ENCODE peak calls at places on chromosomes 1 and 21, in seven cellular contexts. One of them, this sample, is unnamed.
A peak's percentile ranks its signal among the peaks of the same experiment; 100 is the strongest.

GRCh38 chr1:42765271-42765670 is 1.6 kb downstream of the P3H1 start:
- DNase-seq in ovary: no peak
- DNase-seq in CD8-positive, alpha-beta T cell: no peak
- DNase-seq in iPS DF 6.9: no peak
- DNase-seq in fibroblast of lung: no peak
- DNase-seq in tibial nerve: no peak
- DNase-seq in effector memory CD4-positive, alpha-beta T cell: no peak
- DNase-seq in this sample: no peak

GRCh38 chr21:42358937-42359336 is 7.4 kb downstream of the TFF1 start:
- DNase-seq in tibial nerve: no peak
- DNase-seq in CD8-positive, alpha-beta T cell: no peak
- DNase-seq in ovary: no peak
- DNase-seq in fibroblast of lung: no peak
- DNase-seq in iPS DF 6.9: no peak
- DNase-seq in effector memory CD4-positive, alpha-beta T cell: no peak
- DNase-seq in this sample: no peak

GRCh38 chr1:15402809-15403450 is 6.8 kb upstream of the EFHD2 start:
- DNase-seq in ovary: no peak
- DNase-seq in tibial nerve: no peak
- DNase-seq in effector memory CD4-positive, alpha-beta T cell: no peak
- DNase-seq in iPS DF 6.9: no peak
- DNase-seq in fibroblast of lung: no peak
- DNase-seq in CD8-positive, alpha-beta T cell: no peak
- DNase-seq in this sample: no peak

GRCh38 chr1:234691567-234691966 is 81.6 kb upstream of the IRF2BP2 start:
- DNase-seq in ovary: no peak
- DNase-seq in effector memory CD4-positive, alpha-beta T cell: no peak
- DNase-seq in tibial nerve: no peak
- DNase-seq in fibroblast of lung: peak; percentile 36
- DNase-seq in CD8-positive, alpha-beta T cell: no peak
- DNase-seq in iPS DF 6.9: no peak
- DNase-seq in this sample: no peak

GRCh38 chr1:77975386-77975785 is 3.5 kb downstream of the FUBP1 start:
- DNase-seq in tibial nerve: no peak
- DNase-seq in iPS DF 6.9: no peak
- DNase-seq in fibroblast of lung: no peak
- DNase-seq in CD8-positive, alpha-beta T cell: no peak
- DNase-seq in ovary: no peak
- DNase-seq in effector memory CD4-positive, alpha-beta T cell: no peak
- DNase-seq in this sample: no peak

GRCh38 chr1:228096416-228097332 is 6.5 kb downstream of the C1orf35 start:
- DNase-seq in fibroblast of lung: no peak
- DNase-seq in tibial nerve: no peak
- DNase-seq in iPS DF 6.9: no peak
- DNase-seq in ovary: no peak
- DNase-seq in effector memory CD4-positive, alpha-beta T cell: no peak
- DNase-seq in CD8-positive, alpha-beta T cell: no peak
- DNase-seq in this sample: no peak

GRCh38 chr21:15850645-15851044 is 120.9 kb downstream of the USP25 start:
- DNase-seq in CD8-positive, alpha-beta T cell: no peak
- DNase-seq in fibroblast of lung: peak; percentile 58
- DNase-seq in effector memory CD4-positive, alpha-beta T cell: no peak
- DNase-seq in tibial nerve: no peak
- DNase-seq in ovary: no peak
- DNase-seq in iPS DF 6.9: no peak
- DNase-seq in this sample: no peak

GRCh38 chr1:221998781-221999180 is 256.9 kb upstream of the DUSP10 start:
- DNase-seq in ovary: no peak
- DNase-seq in effector memory CD4-positive, alpha-beta T cell: no peak
- DNase-seq in iPS DF 6.9: no peak
- DNase-seq in CD8-positive, alpha-beta T cell: no peak
- DNase-seq in fibroblast of lung: no peak
- DNase-seq in tibial nerve: no peak
- DNase-seq in this sample: no peak

GRCh38 chr21:45517249-45518065 is 24.8 kb downstream of the SLC19A1 start:
- DNase-seq in ovary: peak; percentile 24
- DNase-seq in iPS DF 6.9: no peak
- DNase-seq in CD8-positive, alpha-beta T cell: no peak
- DNase-seq in tibial nerve: no peak
- DNase-seq in fibroblast of lung: no peak
- DNase-seq in effector memory CD4-positive, alpha-beta T cell: no peak
- DNase-seq in this sample: no peak

GRCh38 chr1:2583871-2584341 is 2.7 kb upstream of the PRXL2B start:
- DNase-seq in fibroblast of lung: peak; percentile 60
- DNase-seq in tibial nerve: no peak
- DNase-seq in ovary: no peak
- DNase-seq in effector memory CD4-positive, alpha-beta T cell: peak; percentile 12
- DNase-seq in CD8-positive, alpha-beta T cell: peak; percentile 58
- DNase-seq in iPS DF 6.9: no peak
- DNase-seq in this sample: no peak

GRCh38 chr1:61259379-61260148 is 177.2 kb downstream of the NFIA start:
- DNase-seq in ovary: no peak
- DNase-seq in tibial nerve: no peak
- DNase-seq in effector memory CD4-positive, alpha-beta T cell: no peak
- DNase-seq in CD8-positive, alpha-beta T cell: no peak
- DNase-seq in fibroblast of lung: no peak
- DNase-seq in iPS DF 6.9: no peak
- DNase-seq in this sample: no peak

GRCh38 chr1:61253059-61253735 is 170.8 kb downstream of the NFIA start:
- DNase-seq in CD8-positive, alpha-beta T cell: no peak
- DNase-seq in fibroblast of lung: peak; percentile 67
- DNase-seq in tibial nerve: peak; percentile 89
- DNase-seq in effector memory CD4-positive, alpha-beta T cell: no peak
- DNase-seq in iPS DF 6.9: no peak
- DNase-seq in ovary: peak; percentile 78
- DNase-seq in this sample: peak; percentile 63

GRCh38 chr1:61253912-61254628 is 171.7 kb downstream of the NFIA start:
- DNase-seq in effector memory CD4-positive, alpha-beta T cell: no peak
- DNase-seq in fibroblast of lung: no peak
- DNase-seq in ovary: no peak
- DNase-seq in tibial nerve: no peak
- DNase-seq in iPS DF 6.9: no peak
- DNase-seq in CD8-positive, alpha-beta T cell: no peak
- DNase-seq in this sample: no peak

GRCh38 chr1:61254629-61255323 is 172.4 kb downstream of the NFIA start:
- DNase-seq in fibroblast of lung: peak; percentile 79
- DNase-seq in tibial nerve: no peak
- DNase-seq in ovary: no peak
- DNase-seq in effector memory CD4-positive, alpha-beta T cell: no peak
- DNase-seq in iPS DF 6.9: no peak
- DNase-seq in CD8-positive, alpha-beta T cell: no peak
- DNase-seq in this sample: peak; percentile 62

DNA sequence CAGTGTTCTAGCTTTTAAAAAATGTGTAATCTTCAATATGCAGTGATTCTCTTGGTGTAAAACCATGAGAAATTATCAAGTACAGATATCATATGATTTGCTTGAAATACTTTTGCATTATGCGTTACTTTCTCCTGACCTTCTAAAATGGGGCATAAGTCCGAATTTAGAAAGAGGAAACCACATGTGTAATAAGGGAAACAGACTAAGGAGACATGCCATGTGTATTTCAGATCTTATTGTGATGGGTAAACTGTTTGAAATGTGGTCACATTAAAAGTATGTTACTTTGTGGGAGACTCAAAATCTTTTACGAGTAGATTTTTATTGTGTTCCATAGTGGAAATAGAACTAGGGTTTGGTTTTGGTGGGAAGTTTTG is 173.0 kb downstream of the NFIA start:
- DNase-seq in effector memory CD4-positive, alpha-beta T cell: no peak
- DNase-seq in tibial nerve: no peak
- DNase-seq in iPS DF 6.9: no peak
- DNase-seq in CD8-positive, alpha-beta T cell: no peak
- DNase-seq in fibroblast of lung: no peak
- DNase-seq in ovary: no peak
- DNase-seq in this sample: no peak
- H3K27ac ChIP-seq in effector memory CD4-positive, alpha-beta T cell: no peak overlapping the region
- H3K27ac ChIP-seq in tibial nerve: peak overlapping the region; percentile 9
- H3K27ac ChIP-seq in iPS DF 6.9: no peak overlapping the region
- H3K27ac ChIP-seq in CD8-positive, alpha-beta T cell: no peak overlapping the region
- H3K27ac ChIP-seq in fibroblast of lung: no peak overlapping the region
- H3K27ac ChIP-seq in ovary: no peak overlapping the region
- H3K27ac ChIP-seq in this sample: no peak overlapping the region

GRCh38 chr1:68332041-68332440 is 99.7 kb upstream of the WLS start:
- DNase-seq in ovary: no peak
- DNase-seq in tibial nerve: no peak
- DNase-seq in CD8-positive, alpha-beta T cell: no peak
- DNase-seq in fibroblast of lung: no peak
- DNase-seq in iPS DF 6.9: no peak
- DNase-seq in effector memory CD4-positive, alpha-beta T cell: no peak
- DNase-seq in this sample: no peak
- H3K27ac ChIP-seq in ovary: no peak overlapping the region
- H3K27ac ChIP-seq in tibial nerve: no peak overlapping the region
- H3K27ac ChIP-seq in CD8-positive, alpha-beta T cell: no peak overlapping the region
- H3K27ac ChIP-seq in fibroblast of lung: no peak overlapping the region
- H3K27ac ChIP-seq in iPS DF 6.9: no peak overlapping the region
- H3K27ac ChIP-seq in effector memory CD4-positive, alpha-beta T cell: no peak overlapping the region
- H3K27ac ChIP-seq in this sample: no peak overlapping the region

GRCh38 chr1:13620825-13621224 is 37.2 kb downstream of the PDPN start:
- DNase-seq in effector memory CD4-positive, alpha-beta T cell: no peak
- DNase-seq in fibroblast of lung: no peak
- DNase-seq in ovary: no peak
- DNase-seq in iPS DF 6.9: no peak
- DNase-seq in tibial nerve: no peak
- DNase-seq in CD8-positive, alpha-beta T cell: no peak
- DNase-seq in this sample: no peak

GRCh38 chr1:13618483-13618882 is 34.9 kb downstream of the PDPN start:
- DNase-seq in iPS DF 6.9: no peak
- DNase-seq in effector memory CD4-positive, alpha-beta T cell: no peak
- DNase-seq in CD8-positive, alpha-beta T cell: no peak
- DNase-seq in tibial nerve: no peak
- DNase-seq in ovary: no peak
- DNase-seq in fibroblast of lung: no peak
- DNase-seq in this sample: no peak

GRCh38 chr1:13617108-13617507 is 33.5 kb downstream of the PDPN start:
- DNase-seq in effector memory CD4-positive, alpha-beta T cell: no peak
- DNase-seq in iPS DF 6.9: no peak
- DNase-seq in fibroblast of lung: peak; percentile 67
- DNase-seq in tibial nerve: no peak
- DNase-seq in CD8-positive, alpha-beta T cell: no peak
- DNase-seq in ovary: no peak
- DNase-seq in this sample: no peak

GRCh38 chr1:13617773-13618172 is 34.1 kb downstream of the PDPN start:
- DNase-seq in effector memory CD4-positive, alpha-beta T cell: no peak
- DNase-seq in iPS DF 6.9: no peak
- DNase-seq in CD8-positive, alpha-beta T cell: no peak
- DNase-seq in tibial nerve: no peak
- DNase-seq in fibroblast of lung: no peak
- DNase-seq in ovary: no peak
- DNase-seq in this sample: no peak

GRCh38 chr1:13619909-13620308 is 36.3 kb downstream of the PDPN start:
- DNase-seq in iPS DF 6.9: no peak
- DNase-seq in fibroblast of lung: peak; percentile 59
- DNase-seq in effector memory CD4-positive, alpha-beta T cell: no peak
- DNase-seq in CD8-positive, alpha-beta T cell: no peak
- DNase-seq in tibial nerve: no peak
- DNase-seq in ovary: peak; percentile 45
- DNase-seq in this sample: no peak
- H3K27ac ChIP-seq in iPS DF 6.9: no peak overlapping the region
- H3K27ac ChIP-seq in fibroblast of lung: no peak overlapping the region
- H3K27ac ChIP-seq in effector memory CD4-positive, alpha-beta T cell: no peak overlapping the region
- H3K27ac ChIP-seq in CD8-positive, alpha-beta T cell: no peak overlapping the region
- H3K27ac ChIP-seq in tibial nerve: peak overlapping the region; percentile 50
- H3K27ac ChIP-seq in ovary: peak overlapping the region; percentile 76
- H3K27ac ChIP-seq in this sample: no peak overlapping the region

GRCh38 chr1:220149742-220150141 is 55.8 kb downstream of the IARS2 start:
- DNase-seq in iPS DF 6.9: no peak
- DNase-seq in effector memory CD4-positive, alpha-beta T cell: no peak
- DNase-seq in tibial nerve: no peak
- DNase-seq in CD8-positive, alpha-beta T cell: no peak
- DNase-seq in ovary: no peak
- DNase-seq in fibroblast of lung: no peak
- DNase-seq in this sample: no peak

GRCh38 chr1:220156620-220157146 is 62.8 kb downstream of the IARS2 start:
- DNase-seq in tibial nerve: no peak
- DNase-seq in fibroblast of lung: no peak
- DNase-seq in effector memory CD4-positive, alpha-beta T cell: no peak
- DNase-seq in iPS DF 6.9: no peak
- DNase-seq in CD8-positive, alpha-beta T cell: no peak
- DNase-seq in ovary: no peak
- DNase-seq in this sample: no peak

GRCh38 chr1:220153147-220153546 is 59.2 kb downstream of the IARS2 start:
- DNase-seq in iPS DF 6.9: no peak
- DNase-seq in ovary: no peak
- DNase-seq in CD8-positive, alpha-beta T cell: no peak
- DNase-seq in effector memory CD4-positive, alpha-beta T cell: no peak
- DNase-seq in tibial nerve: no peak
- DNase-seq in fibroblast of lung: peak; percentile 15
- DNase-seq in this sample: peak; percentile 13

GRCh38 chr1:220151454-220151853 is 57.5 kb downstream of the IARS2 start:
- DNase-seq in fibroblast of lung: peak; percentile 11
- DNase-seq in CD8-positive, alpha-beta T cell: no peak
- DNase-seq in effector memory CD4-positive, alpha-beta T cell: no peak
- DNase-seq in ovary: peak; percentile 57
- DNase-seq in tibial nerve: peak; percentile 20
- DNase-seq in iPS DF 6.9: no peak
- DNase-seq in this sample: no peak
- H3K27ac ChIP-seq in fibroblast of lung: no peak overlapping the region
- H3K27ac ChIP-seq in CD8-positive, alpha-beta T cell: no peak overlapping the region
- H3K27ac ChIP-seq in effector memory CD4-positive, alpha-beta T cell: no peak overlapping the region
- H3K27ac ChIP-seq in ovary: no peak overlapping the region
- H3K27ac ChIP-seq in tibial nerve: peak overlapping the region; percentile 41
- H3K27ac ChIP-seq in iPS DF 6.9: no peak overlapping the region
- H3K27ac ChIP-seq in this sample: no peak overlapping the region

This sample was measured in SJCRH30.